ENCODE peak calls at places on chromosomes 2 and 18, in seven cellular contexts. G, V, D, J, C, X and R are unnamed samples.

GRCh38 chr2:183229386-183229785 is 105.1 kb downstream of the NUP35 start:
- DNase-seq in G (no peak), V (no peak), D (no peak), J (no peak), C (peak; percentile 6), X (no peak), R (no peak)

GRCh38 chr2:165275932-165276331 is 36.7 kb downstream of the SCN2A start:
- DNase-seq in G (no peak), V (no peak), D (no peak), J (no peak), C (no peak), X (no peak), R (no peak)

GRCh38 chr18:55502346-55502710 is 85.7 kb downstream of the TCF4 start:
- DNase-seq in G (no peak), V (no peak), D (no peak), J (no peak), C (no peak), X (no peak), R (no peak)

GRCh38 chr2:62765619-62766376 is 60.3 kb downstream of the EHBP1 start:
- DNase-seq in G (no peak), V (no peak), D (no peak), J (no peak), C (no peak), X (no peak), R (no peak)

GRCh38 chr2:229660951-229661350 is 53.4 kb downstream of the DNER start:
- DNase-seq in G (peak; percentile 35), V (no peak), D (no peak), J (no peak), C (no peak), X (no peak), R (no peak)

GRCh38 chr2:120613742-120614481 is 121.8 kb upstream of the GLI2 start:
- DNase-seq in G (no peak), V (no peak), D (no peak), J (no peak), C (no peak), X (no peak), R (no peak)

GRCh38 chr2:70655786-70656185 is 102.2 kb upstream of the TGFA start:
- DNase-seq in G (no peak), V (no peak), D (no peak), J (no peak), C (no peak), X (no peak), R (no peak)

GRCh38 chr18:23618862-23619387 is 32.6 kb upstream of the NPC1 start:
- DNase-seq in G (no peak), V (no peak), D (peak; percentile 82), J (no peak), C (no peak), X (no peak), R (no peak)

GRCh38 chr2:70039366-70039765 is 47.9 kb upstream of the PCBP1 start:
- DNase-seq in G (no peak), V (no peak), D (no peak), J (no peak), C (no peak), X (no peak), R (no peak)